ENCODE peak calls at places on chromosomes 5 and 9, in seven cellular contexts. E, R, X, V, A, G and B are unnamed samples.

GRCh38 chr5:83551826-83552225 is 80.3 kb downstream of the VCAN start:
- DNase-seq in E (no peak), R (peak; percentile 36), X (peak; percentile 33), V (peak; percentile 42), A (no peak), G (peak; percentile 66), B (no peak)

GRCh38 chr9:120541921-120542320 is 38.0 kb downstream of the CDK5RAP2 start:
- DNase-seq in E (no peak), R (no peak), X (no peak), V (no peak), A (no peak), G (no peak), B (no peak)

GRCh38 chr9:20529837-20530236 is 92.5 kb downstream of the MLLT3 start:
- DNase-seq in E (no peak), R (no peak), X (no peak), V (no peak), A (no peak), G (no peak), B (no peak)

GRCh38 chr5:134070648-134070978 is 43.9 kb upstream of the TCF7 start:
- DNase-seq in E (no peak), R (no peak), X (no peak), V (peak; percentile 69), A (no peak), G (peak; percentile 61), B (no peak)

GRCh38 chr5:32421075-32421474 is 23.5 kb downstream of the ZFR start:
- DNase-seq in E (no peak), R (no peak), X (no peak), V (no peak), A (no peak), G (no peak), B (no peak)

GRCh38 chr5:103424008-103424407 is 138.6 kb downstream of the NUDT12 start:
- DNase-seq in E (no peak), R (peak; percentile 67), X (peak; percentile 51), V (no peak), A (no peak), G (no peak), B (no peak)

GRCh38 chr5:1112596-1113331 is 901 bp upstream of the SLC12A7 start:
- DNase-seq in E (no peak), R (no peak), X (no peak), V (peak; percentile 89), A (no peak), G (no peak), B (no peak)

GRCh38 chr5:17989567-17989966 is 355.3 kb downstream of the TAF11L14 start:
- DNase-seq in E (no peak), R (no peak), X (no peak), V (no peak), A (no peak), G (no peak), B (no peak)